ENCODE peak calls at places on chromosome 6, in ten cellular contexts. Q is suprapubic skin, T is IMR-90, D is GM23338, H is Panc1, W is AG04450, A is GM12878, R is tibial artery, G is left ventricle myocardium inferior, I is transverse colon. L is an unnamed sample.
A peak's percentile ranks its signal among the peaks of the same experiment; 100 is the strongest.

GRCh38 chr6:111813247-111814162 is 59.7 kb downstream of the FYN start:
- DNase-seq in D (no peak), H (no peak), R (no peak), T (peak; percentile 74), W (no peak), G (no peak), Q (no peak), A (no peak), I (no peak), L (no peak)

GRCh38 chr6:15513131-15513771 is 149.6 kb downstream of the DTNBP1 start:
- DNase-seq in D (no peak), I (no peak), W (no peak), T (no peak), Q (no peak), H (no peak), G (no peak), A (no peak), R (no peak), L (no peak)

GRCh38 chr6:3356824-3357420 is 98.2 kb downstream of the PSMG4 start:
- DNase-seq in D (no peak), I (no peak), A (no peak), G (no peak), H (no peak), Q (no peak), W (no peak), R (no peak), T (no peak), L (no peak)

GRCh38 chr6:162621246-162621645 is 106.3 kb downstream of the PRKN start:
- DNase-seq in Q (no peak), I (no peak), H (no peak), G (no peak), R (no peak), D (peak; percentile 14), W (no peak), T (no peak), A (no peak), L (peak; percentile 86)

GRCh38 chr6:137427670-137428290 is 66.4 kb downstream of the OLIG3 start:
- DNase-seq in R (no peak), A (no peak), W (no peak), G (no peak), I (no peak), T (no peak), Q (no peak), H (no peak), D (no peak), L (no peak)

GRCh38 chr6:47180633-47181032 is 129.1 kb downstream of the TNFRSF21 start:
- DNase-seq in I (no peak), Q (no peak), A (no peak), W (no peak), G (no peak), T (peak; percentile 44), H (no peak), D (no peak), R (no peak), L (no peak)

GRCh38 chr6:292506-293184 is 358 bp downstream of the DUSP22 start:
- DNase-seq in H (no peak), W (no peak), A (peak; percentile 93), G (peak; percentile 75), I (peak; percentile 89), D (peak; percentile 80), T (peak; percentile 24), Q (peak; percentile 90), R (peak; percentile 77), L (peak; percentile 18)

GRCh38 chr6:169725270-169726048 is 1.2 kb upstream of the PHF10 start:
- DNase-seq in A (no peak), W (peak; percentile 49), G (peak; percentile 29), H (no peak), Q (peak; percentile 84), I (peak; percentile 57), R (peak; percentile 52), T (peak; percentile 94), D (peak; percentile 65), L (peak; percentile 44)

GRCh38 chr6:33702345-33702977 is 9.0 kb downstream of the UQCC2 start:
- DNase-seq in W (peak; percentile 29), H (peak; percentile 58), Q (no peak), G (no peak), I (peak; percentile 43), R (peak; percentile 49), D (peak; percentile 50), A (no peak), T (peak; percentile 61), L (no peak)

GRCh38 chr6:115753446-115753845 is 307.2 kb downstream of the FRK start:
- DNase-seq in I (no peak), D (no peak), R (no peak), W (no peak), T (no peak), A (no peak), Q (no peak), H (no peak), G (no peak), L (no peak)

GRCh38 chr6:153117986-153118886 is 12.8 kb downstream of the RGS17 start:
- DNase-seq in R (no peak), T (peak; percentile 83), I (no peak), W (peak; percentile 26), G (no peak), Q (no peak), H (no peak), A (peak; percentile 57), D (no peak), L (peak; percentile 78)

GRCh38 chr6:46217671-46218131 is 46.9 kb upstream of the ENPP5 start:
- DNase-seq in R (peak; percentile 70), W (no peak), Q (no peak), G (peak; percentile 27), T (no peak), A (peak; percentile 57), H (no peak), I (no peak), D (no peak), L (no peak)

GRCh38 chr6:37180075-37180474 is 10.1 kb downstream of the PIM1 start:
- DNase-seq in A (no peak), W (no peak), I (no peak), T (no peak), Q (no peak), H (no peak), R (no peak), D (no peak), G (no peak), L (no peak)

GRCh38 chr6:31158863-31159855 is 770 bp downstream of the TCF19 start:
- DNase-seq in D (peak; percentile 82), Q (no peak), G (no peak), H (no peak), R (no peak), A (no peak), T (no peak), W (no peak), I (no peak), L (no peak)
- TF ChIP-seq CTCF in D (peak; percentile 22), Q (no peak), G (no peak), H (no peak), R (no peak), A (peak; percentile 30), T (no peak), W (no peak), I (no peak), L (no peak)

DNA sequence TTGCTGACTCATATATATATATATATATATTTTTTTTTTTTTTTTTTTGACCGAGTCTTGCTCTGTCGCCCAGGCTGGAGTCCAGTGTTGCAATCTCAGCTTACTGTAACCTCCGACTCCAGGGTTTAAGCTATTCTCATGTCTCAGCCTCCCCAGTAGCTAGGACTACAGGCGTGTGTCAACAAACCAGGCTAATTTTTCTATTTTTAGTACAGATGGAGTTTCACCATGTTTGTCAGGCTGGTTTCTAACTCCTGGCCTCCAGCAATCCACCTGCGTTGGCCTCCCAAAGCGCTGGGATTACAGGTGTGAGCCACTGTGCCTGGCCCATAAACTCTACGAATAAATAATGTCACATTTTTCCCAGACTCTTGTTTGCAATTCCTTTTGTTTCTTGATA is 4.8 kb downstream of the LRP11 start:
- DNase-seq in Q (no peak), G (no peak), I (no peak), W (peak; percentile 75), R (no peak), A (no peak), H (no peak), D (no peak), T (peak; percentile 96), L (no peak)
- H3K4me3 ChIP-seq in Q (no peak overlapping the region), G (no peak overlapping the region), I (no peak overlapping the region), W (peak overlapping the region; percentile 10), R (no peak overlapping the region), A (no peak overlapping the region), H (peak overlapping the region; percentile 12), D (no peak overlapping the region), T (no peak overlapping the region), L (no peak overlapping the region)

GRCh38 chr6:7727150-7727950 is 1.5 kb downstream of the BMP6 start:
- DNase-seq in W (no peak), A (no peak), H (no peak), T (no peak), Q (no peak), R (no peak), D (peak; percentile 55), G (no peak), I (no peak), L (no peak)
- TF ChIP-seq CTCF in W (no peak), A (no peak), H (peak; percentile 49), T (no peak), Q (no peak), R (no peak), D (no peak), G (no peak), I (no peak), L (no peak)

GRCh38 chr6:24945046-24945445 is 9.3 kb upstream of the RIPOR2 start:
- DNase-seq in D (no peak), G (no peak), R (no peak), I (no peak), W (no peak), H (no peak), Q (no peak), T (no peak), A (no peak), L (no peak)

GRCh38 chr6:24947636-24948035 is 11.9 kb upstream of the RIPOR2 start:
- DNase-seq in I (no peak), R (no peak), H (no peak), T (no peak), A (no peak), Q (no peak), D (no peak), G (no peak), W (no peak), L (no peak)

GRCh38 chr6:24950210-24950941 is 14.6 kb upstream of the RIPOR2 start:
- DNase-seq in H (no peak), A (no peak), D (no peak), W (no peak), Q (no peak), I (no peak), G (no peak), R (no peak), T (no peak), L (no peak)

GRCh38 chr6:24951831-24952299 is 16.1 kb upstream of the RIPOR2 start:
- DNase-seq in R (peak; percentile 30), D (no peak), A (no peak), H (no peak), T (no peak), W (no peak), I (peak; percentile 21), G (no peak), Q (no peak), L (no peak)

DNA sequence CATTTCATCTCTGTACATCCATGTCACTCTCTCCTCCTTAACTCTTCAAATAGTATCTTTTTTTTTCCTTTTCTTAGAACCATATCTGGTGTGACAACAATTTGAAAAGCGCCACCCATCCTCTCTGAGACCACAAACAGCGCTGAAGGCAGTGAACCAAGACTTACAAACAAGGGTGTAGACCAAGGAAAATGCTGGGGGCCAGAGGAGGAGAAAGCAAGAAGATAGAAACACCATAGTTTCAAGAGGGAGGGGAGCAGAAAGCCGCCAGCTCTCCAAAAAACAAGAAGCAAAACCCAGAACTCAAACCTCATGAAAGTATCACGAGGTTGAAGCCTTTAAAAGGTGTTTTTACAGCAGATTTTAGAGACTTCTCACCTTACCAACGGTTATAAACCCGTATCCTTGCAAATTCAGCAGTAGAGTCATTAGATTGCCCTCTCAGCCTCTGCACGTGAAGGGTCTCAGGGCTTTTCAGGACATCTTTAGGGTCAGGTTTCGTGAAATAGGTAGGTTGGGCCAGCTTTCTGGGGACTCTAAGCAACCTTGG is 13.3 kb upstream of the RIPOR2 start:
- DNase-seq in G (no peak), Q (no peak), A (peak; percentile 96), W (no peak), R (no peak), T (no peak), I (peak; percentile 23), H (no peak), D (no peak), L (no peak)
- H3K4me3 ChIP-seq in G (no peak overlapping the region), Q (no peak overlapping the region), A (peak overlapping the region; percentile 28), W (no peak overlapping the region), R (no peak overlapping the region), T (no peak overlapping the region), I (no peak overlapping the region), H (no peak overlapping the region), D (no peak overlapping the region), L (no peak overlapping the region)

L was measured in epithelial cell of proximal tubule.